ENCODE peak calls at places on chromosome 3, in ten cellular contexts. F is tibial nerve; I is cardiac muscle cell; X is neuronal stem cell; Z is HAP-1; C is CD4-positive, alpha-beta memory T cell; O is body of pancreas; N is thoracic aorta; E is A549; S is mammary epithelial cell. K is an unnamed sample. For H3K4me1, the result is how much of the 10 kb centered on the place peaks cover.

GRCh38 chr3:57100046-57100695 is 39.7 kb downstream of the SPATA12 start:
- DNase-seq in F (peak), I (peak), X (peak), Z (peak), C (peak), O (peak), N (peak), E (peak), S (peak), K (peak)

GRCh38 chr3:177441813-177442646 is 244.7 kb upstream of the TBL1XR1 start:
- DNase-seq in F (no peak), I (no peak), X (no peak), Z (no peak), C (no peak), O (no peak), N (no peak), E (no peak), S (no peak), K (no peak)

GRCh38 chr3:146505496-146505895 is 36.1 kb upstream of the PLSCR2 start:
- DNase-seq in F (no peak), I (no peak), X (no peak), Z (no peak), C (no peak), O (no peak), N (no peak), E (no peak), S (no peak), K (no peak)

GRCh38 chr3:156323466-156323865 is 203.1 kb downstream of the KCNAB1 start:
- DNase-seq in F (no peak), I (peak), X (no peak), Z (no peak), C (no peak), O (no peak), N (no peak), E (no peak), S (peak), K (no peak)

GRCh38 chr3:59609967-59610366 is 560.1 kb upstream of the CFAP20DC start:
- DNase-seq in F (no peak), I (peak), X (no peak), Z (no peak), C (no peak), O (peak), N (no peak), E (no peak), S (no peak), K (no peak)

GRCh38 chr3:169501777-169502320 is 161.7 kb downstream of the MECOM start:
- DNase-seq in F (no peak), I (no peak), X (no peak), Z (no peak), C (no peak), O (no peak), N (no peak), E (no peak), S (no peak), K (no peak)

GRCh38 chr3:147400111-147400510 is 6.2 kb downstream of the ZIC4 start:
- DNase-seq in F (no peak), I (no peak), X (no peak), Z (no peak), C (no peak), O (no peak), N (no peak), E (no peak), S (no peak), K (no peak)

GRCh38 chr3:52121813-52122212 is 32.4 kb downstream of the POC1A start:
- DNase-seq in F (no peak), I (no peak), X (no peak), Z (no peak), C (no peak), O (no peak), N (no peak), E (no peak), S (no peak), K (no peak)

GRCh38 chr3:110491413-110491812 is 580.2 kb upstream of the NECTIN3 start:
- DNase-seq in F (no peak), I (no peak), X (no peak), Z (no peak), C (no peak), O (no peak), N (no peak), E (no peak), S (no peak), K (no peak)

GRCh38 chr3:29143151-29143550 is 137.7 kb upstream of the RBMS3 start:
- DNase-seq in F (no peak), I (no peak), X (no peak), Z (no peak), C (no peak), O (no peak), N (no peak), E (no peak), S (no peak), K (no peak)
- H3K4me1 ChIP-seq in F (under half), I (under half), X (under half), Z (under half), C (under half), O (under half), N (under half), E (under half), S (under half), K (under half)

GRCh38 chr3:134311265-134311664 is 60.6 kb upstream of the RYK start:
- DNase-seq in F (no peak), I (no peak), X (no peak), Z (no peak), C (no peak), O (no peak), N (no peak), E (no peak), S (peak), K (no peak)

GRCh38 chr3:134309987-134310700 is 59.5 kb upstream of the RYK start:
- DNase-seq in F (no peak), I (no peak), X (no peak), Z (no peak), C (no peak), O (no peak), N (no peak), E (peak), S (no peak), K (no peak)

GRCh38 chr3:134312072-134312872 is 61.6 kb upstream of the RYK start:
- DNase-seq in F (no peak), I (peak), X (no peak), Z (no peak), C (no peak), O (peak), N (no peak), E (no peak), S (peak), K (no peak)

GRCh38 chr3:134312873-134313838 is 61.1 kb downstream of the AMOTL2 start:
- DNase-seq in F (peak), I (peak), X (peak), Z (no peak), C (no peak), O (peak), N (no peak), E (peak), S (no peak), K (no peak)

DNA sequence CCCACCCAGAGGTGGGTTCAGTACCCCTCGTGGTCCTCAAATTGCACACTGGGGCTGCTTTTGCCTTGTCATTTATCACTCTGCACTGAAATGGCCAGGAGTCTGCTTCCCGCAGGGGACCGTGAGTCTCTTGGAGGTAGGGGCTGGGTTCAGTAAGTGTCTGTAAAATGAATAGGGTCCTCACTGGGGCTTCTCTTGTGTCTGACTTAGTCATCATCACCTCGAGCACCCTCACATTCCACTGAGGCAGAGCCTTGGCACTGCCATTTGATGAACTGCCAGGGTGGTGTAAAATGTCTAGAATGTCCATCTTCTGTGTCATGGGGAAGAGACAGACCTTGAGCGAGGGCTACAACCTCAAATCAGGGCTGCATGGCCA is 61.0 kb upstream of the RYK start:
- DNase-seq in F (no peak), I (no peak), X (no peak), Z (no peak), C (no peak), O (no peak), N (no peak), E (no peak), S (no peak), K (no peak)
- H3K4me1 ChIP-seq in F (half or more), I (under half), X (under half), Z (under half), C (under half), O (half or more), N (half or more), E (half or more), S (half or more), K (under half)

GRCh38 chr3:64344721-64345207 is 119.5 kb upstream of the PRICKLE2 start:
- DNase-seq in F (no peak), I (peak), X (no peak), Z (no peak), C (no peak), O (no peak), N (no peak), E (peak), S (peak), K (no peak)
- H3K4me1 ChIP-seq in F (under half), I (under half), X (under half), Z (under half), C (under half), O (under half), N (under half), E (under half), S (under half), K (under half)

GRCh38 chr3:159787191-159787590 is 201.4 kb upstream of the IL12A start:
- DNase-seq in F (no peak), I (peak), X (no peak), Z (no peak), C (no peak), O (no peak), N (no peak), E (peak), S (peak), K (peak)

GRCh38 chr3:159786489-159787181 is 202.0 kb upstream of the IL12A start:
- DNase-seq in F (no peak), I (no peak), X (no peak), Z (no peak), C (no peak), O (no peak), N (no peak), E (peak), S (no peak), K (no peak)

GRCh38 chr3:159788291-159788690 is 200.3 kb upstream of the IL12A start:
- DNase-seq in F (no peak), I (peak), X (no peak), Z (no peak), C (no peak), O (no peak), N (no peak), E (no peak), S (no peak), K (peak)

GRCh38 chr3:159788987-159789386 is 199.6 kb upstream of the IL12A start:
- DNase-seq in F (no peak), I (no peak), X (no peak), Z (no peak), C (no peak), O (no peak), N (no peak), E (no peak), S (peak), K (no peak)

GRCh38 chr3:159787794-159788205 is 200.8 kb upstream of the IL12A start:
- DNase-seq in F (no peak), I (peak), X (no peak), Z (no peak), C (no peak), O (no peak), N (no peak), E (peak), S (peak), K (peak)
- H3K4me1 ChIP-seq in F (under half), I (under half), X (under half), Z (under half), C (under half), O (under half), N (half or more), E (half or more), S (half or more), K (half or more)

GRCh38 chr3:125144653-125145314 is 67.8 kb downstream of the SLC12A8 start:
- DNase-seq in F (no peak), I (no peak), X (no peak), Z (no peak), C (no peak), O (no peak), N (no peak), E (no peak), S (no peak), K (no peak)

GRCh38 chr3:125147491-125147820 is 65.1 kb downstream of the SLC12A8 start:
- DNase-seq in F (no peak), I (no peak), X (no peak), Z (no peak), C (no peak), O (no peak), N (no peak), E (no peak), S (no peak), K (no peak)

GRCh38 chr3:125143982-125144652 is 68.4 kb downstream of the SLC12A8 start:
- DNase-seq in F (no peak), I (peak), X (no peak), Z (no peak), C (no peak), O (no peak), N (no peak), E (no peak), S (no peak), K (peak)

GRCh38 chr3:125146601-125147490 is 65.7 kb downstream of the SLC12A8 start:
- DNase-seq in F (no peak), I (no peak), X (no peak), Z (no peak), C (no peak), O (peak), N (no peak), E (no peak), S (no peak), K (no peak)

GRCh38 chr3:125145751-125146475 is 66.6 kb downstream of the SLC12A8 start:
- DNase-seq in F (no peak), I (peak), X (no peak), Z (no peak), C (no peak), O (no peak), N (no peak), E (no peak), S (no peak), K (no peak)
- H3K4me1 ChIP-seq in F (under half), I (under half), X (under half), Z (under half), C (under half), O (under half), N (half or more), E (under half), S (under half), K (under half)